ENCODE peak calls at places on chromosome 5, in five cellular contexts. One of them, this sample, is unnamed.

GRCh38 chr5:180283026-180283615 is 8.8 kb downstream of the MAPK9 start:
- DNase-seq in kidney: no peak
- DNase-seq in AG09309: no peak
- DNase-seq in bronchial epithelial cell: peak
- DNase-seq in colonic mucosa: no peak
- DNase-seq in this sample: no peak

GRCh38 chr5:125499969-125500368 is 753.5 kb upstream of the ZNF608 start:
- DNase-seq in kidney: no peak
- DNase-seq in bronchial epithelial cell: no peak
- DNase-seq in AG09309: no peak
- DNase-seq in colonic mucosa: no peak
- DNase-seq in this sample: no peak

GRCh38 chr5:138068742-138069375 is 15.0 kb upstream of the WNT8A start:
- DNase-seq in bronchial epithelial cell: peak
- DNase-seq in kidney: no peak
- DNase-seq in AG09309: peak
- DNase-seq in colonic mucosa: peak
- DNase-seq in this sample: peak

GRCh38 chr5:126624534-126624933 is 23.8 kb downstream of the PHAX start:
- DNase-seq in AG09309: peak
- DNase-seq in bronchial epithelial cell: peak
- DNase-seq in colonic mucosa: no peak
- DNase-seq in kidney: no peak
- DNase-seq in this sample: no peak

GRCh38 chr5:110055301-110055700 is 365.6 kb downstream of the MAN2A1 start:
- DNase-seq in AG09309: no peak
- DNase-seq in colonic mucosa: no peak
- DNase-seq in bronchial epithelial cell: no peak
- DNase-seq in kidney: no peak
- DNase-seq in this sample: no peak

GRCh38 chr5:56985941-56986630 is 34.2 kb upstream of the MIER3 start:
- DNase-seq in kidney: no peak
- DNase-seq in AG09309: no peak
- DNase-seq in bronchial epithelial cell: peak
- DNase-seq in colonic mucosa: no peak
- DNase-seq in this sample: no peak

GRCh38 chr5:94526708-94527107 is 91.7 kb downstream of the KIAA0825 start:
- DNase-seq in colonic mucosa: no peak
- DNase-seq in AG09309: no peak
- DNase-seq in bronchial epithelial cell: no peak
- DNase-seq in kidney: no peak
- DNase-seq in this sample: no peak

GRCh38 chr5:172358345-172358744 is 74.8 kb upstream of the UBTD2 start:
- DNase-seq in bronchial epithelial cell: no peak
- DNase-seq in AG09309: no peak
- DNase-seq in kidney: no peak
- DNase-seq in colonic mucosa: no peak
- DNase-seq in this sample: no peak

GRCh38 chr5:154523704-154524103 is 45.7 kb upstream of the HAND1 start:
- DNase-seq in kidney: no peak
- DNase-seq in colonic mucosa: no peak
- DNase-seq in bronchial epithelial cell: peak
- DNase-seq in AG09309: no peak
- DNase-seq in this sample: no peak

DNA sequence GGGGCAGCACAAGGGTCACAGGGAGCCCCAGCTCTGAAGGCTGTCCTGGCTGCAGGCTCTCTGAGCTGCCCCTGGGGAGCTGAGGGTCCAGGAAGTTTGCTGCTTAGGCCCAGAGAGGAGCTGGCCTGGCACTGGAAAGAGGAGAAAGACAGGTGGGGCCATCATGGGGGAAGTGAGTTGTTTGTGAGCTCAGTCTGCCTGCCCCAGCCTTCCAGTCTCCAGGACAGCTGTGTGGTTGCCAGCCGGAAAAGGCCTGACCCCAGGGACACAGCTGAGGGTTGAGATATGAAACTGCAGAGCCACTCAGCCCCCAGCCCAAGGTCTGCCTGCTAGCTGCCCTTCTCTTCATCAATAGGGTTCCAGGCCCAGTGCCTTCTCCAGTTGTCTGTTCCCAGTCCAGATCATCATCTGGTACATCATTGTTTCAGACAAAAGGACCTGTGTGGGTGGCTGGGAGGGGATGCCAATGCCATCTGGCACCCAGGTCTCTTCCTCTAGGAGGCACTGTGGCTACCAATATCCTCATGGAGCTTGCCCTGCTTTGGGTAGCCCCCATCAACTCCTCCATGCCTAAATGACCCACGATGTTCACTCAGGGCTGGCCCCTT is 4.2 kb upstream of the DDX41 start:
- DNase-seq in colonic mucosa: no peak
- DNase-seq in bronchial epithelial cell: no peak
- DNase-seq in kidney: peak
- DNase-seq in AG09309: no peak
- DNase-seq in this sample: no peak
- TF ChIP-seq CTCF in colonic mucosa: no peak
- TF ChIP-seq CTCF in bronchial epithelial cell: peak
- TF ChIP-seq CTCF in kidney: no peak
- TF ChIP-seq CTCF in AG09309: no peak
- TF ChIP-seq CTCF in this sample: peak

GRCh38 chr5:113056988-113057387 is 80.4 kb downstream of the DCP2 start:
- DNase-seq in bronchial epithelial cell: no peak
- DNase-seq in kidney: peak
- DNase-seq in colonic mucosa: no peak
- DNase-seq in AG09309: no peak
- DNase-seq in this sample: no peak

GRCh38 chr5:113058706-113059226 is 82.2 kb downstream of the DCP2 start:
- DNase-seq in kidney: no peak
- DNase-seq in colonic mucosa: no peak
- DNase-seq in AG09309: no peak
- DNase-seq in bronchial epithelial cell: no peak
- DNase-seq in this sample: no peak

GRCh38 chr5:113058269-113058668 is 81.7 kb downstream of the DCP2 start:
- DNase-seq in colonic mucosa: no peak
- DNase-seq in kidney: no peak
- DNase-seq in bronchial epithelial cell: no peak
- DNase-seq in AG09309: no peak
- DNase-seq in this sample: no peak

GRCh38 chr5:113059232-113059805 is 82.7 kb downstream of the DCP2 start:
- DNase-seq in colonic mucosa: no peak
- DNase-seq in AG09309: no peak
- DNase-seq in kidney: peak
- DNase-seq in bronchial epithelial cell: no peak
- DNase-seq in this sample: no peak

DNA sequence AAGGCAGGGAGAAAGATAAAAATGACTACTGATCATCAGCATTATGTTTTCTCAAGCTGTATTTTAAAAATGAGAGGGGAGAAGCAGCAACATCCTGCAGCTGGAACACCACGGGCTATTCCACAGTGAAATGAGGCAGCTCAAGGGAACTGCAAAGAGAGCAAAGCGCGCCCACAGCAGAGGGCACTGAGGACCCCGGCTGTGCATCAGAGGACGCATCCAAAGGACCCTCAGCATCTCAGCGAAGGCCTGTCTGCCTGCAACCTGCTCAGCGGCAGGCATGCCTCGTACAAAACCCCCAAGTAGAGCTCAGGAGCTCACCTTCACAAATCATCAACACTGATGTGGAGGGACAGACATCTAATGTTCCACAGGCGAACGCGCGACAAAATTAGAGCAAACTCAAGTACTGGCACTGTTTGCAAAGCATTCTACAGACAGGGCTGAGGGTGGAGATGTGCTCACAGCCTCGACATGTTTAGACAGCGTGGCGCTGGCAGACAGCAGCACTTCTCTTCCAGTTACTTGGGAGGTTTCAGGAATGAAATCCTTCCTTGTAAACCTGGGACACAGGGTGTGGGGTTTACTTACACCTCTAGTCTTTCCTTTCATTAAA is 80.9 kb downstream of the DCP2 start:
- DNase-seq in kidney: no peak
- DNase-seq in colonic mucosa: no peak
- DNase-seq in bronchial epithelial cell: no peak
- DNase-seq in AG09309: no peak
- DNase-seq in this sample: no peak
- TF ChIP-seq CTCF in kidney: no peak
- TF ChIP-seq CTCF in colonic mucosa: no peak
- TF ChIP-seq CTCF in bronchial epithelial cell: no peak
- TF ChIP-seq CTCF in AG09309: no peak
- TF ChIP-seq CTCF in this sample: no peak

GRCh38 chr5:83470920-83471404 is 582 bp upstream of the VCAN start:
- DNase-seq in colonic mucosa: no peak
- DNase-seq in AG09309: no peak
- DNase-seq in kidney: no peak
- DNase-seq in bronchial epithelial cell: no peak
- DNase-seq in this sample: no peak

GRCh38 chr5:83470516-83470915 is 1.0 kb upstream of the VCAN start:
- DNase-seq in AG09309: no peak
- DNase-seq in colonic mucosa: no peak
- DNase-seq in kidney: no peak
- DNase-seq in bronchial epithelial cell: no peak
- DNase-seq in this sample: no peak

GRCh38 chr5:83464261-83464660 is 7.3 kb upstream of the VCAN start:
- DNase-seq in AG09309: no peak
- DNase-seq in kidney: no peak
- DNase-seq in colonic mucosa: no peak
- DNase-seq in bronchial epithelial cell: no peak
- DNase-seq in this sample: no peak

GRCh38 chr5:83469075-83469474 is 2.5 kb upstream of the VCAN start:
- DNase-seq in bronchial epithelial cell: no peak
- DNase-seq in colonic mucosa: no peak
- DNase-seq in kidney: no peak
- DNase-seq in AG09309: no peak
- DNase-seq in this sample: no peak

DNA sequence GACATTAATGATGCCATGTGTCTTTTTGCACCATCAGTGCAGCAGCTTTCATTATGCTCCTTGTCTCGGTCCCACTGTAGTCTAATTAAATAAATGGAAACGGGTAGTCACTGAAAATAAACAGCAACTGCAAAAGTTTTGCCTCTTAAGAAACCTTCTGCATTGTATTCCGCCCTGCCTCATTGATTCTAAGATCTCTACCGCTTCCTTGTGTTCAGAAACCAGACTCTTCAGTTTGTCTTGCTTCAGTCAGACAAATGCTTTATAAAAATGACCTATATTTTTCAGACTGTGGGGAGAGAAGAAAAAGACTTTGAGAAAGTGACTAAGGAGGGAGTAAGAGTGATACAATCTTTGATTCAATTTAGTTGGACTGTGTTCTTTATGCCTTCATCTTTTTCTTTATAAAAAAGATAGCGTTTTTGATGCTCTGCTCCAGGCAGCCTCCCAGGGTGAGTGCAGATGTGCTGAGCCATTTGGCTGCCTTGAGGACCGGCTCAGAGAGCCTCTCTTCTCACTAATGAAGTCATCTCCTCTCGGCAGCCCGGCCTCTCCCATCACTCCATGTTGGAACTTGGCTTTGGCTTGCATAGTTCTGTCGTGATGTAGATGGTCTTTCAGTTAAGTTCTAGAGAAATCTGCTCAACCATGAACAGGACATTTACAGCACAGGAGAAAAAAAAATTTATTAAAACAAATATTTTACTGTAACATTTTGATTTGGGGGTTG is 4.1 kb upstream of the VCAN start:
- DNase-seq in bronchial epithelial cell: no peak
- DNase-seq in colonic mucosa: no peak
- DNase-seq in kidney: peak
- DNase-seq in AG09309: peak
- DNase-seq in this sample: no peak
- TF ChIP-seq CTCF in bronchial epithelial cell: no peak
- TF ChIP-seq CTCF in colonic mucosa: no peak
- TF ChIP-seq CTCF in kidney: no peak
- TF ChIP-seq CTCF in AG09309: peak
- TF ChIP-seq CTCF in this sample: peak

GRCh38 chr5:14581333-14581890 is at the start of gene OTULINL:
- DNase-seq in bronchial epithelial cell: no peak
- DNase-seq in colonic mucosa: peak
- DNase-seq in kidney: peak
- DNase-seq in AG09309: no peak
- DNase-seq in this sample: peak

GRCh38 chr5:14580037-14581034 is 1.3 kb upstream of the OTULINL start:
- DNase-seq in AG09309: peak
- DNase-seq in kidney: no peak
- DNase-seq in colonic mucosa: peak
- DNase-seq in bronchial epithelial cell: no peak
- DNase-seq in this sample: no peak

GRCh38 chr5:14584848-14585247 is 3.3 kb downstream of the OTULINL start:
- DNase-seq in bronchial epithelial cell: no peak
- DNase-seq in kidney: no peak
- DNase-seq in AG09309: no peak
- DNase-seq in colonic mucosa: no peak
- DNase-seq in this sample: no peak

GRCh38 chr5:14581891-14582796 is 552 bp downstream of the OTULINL start:
- DNase-seq in kidney: peak
- DNase-seq in bronchial epithelial cell: peak
- DNase-seq in AG09309: no peak
- DNase-seq in colonic mucosa: peak
- DNase-seq in this sample: no peak

DNA sequence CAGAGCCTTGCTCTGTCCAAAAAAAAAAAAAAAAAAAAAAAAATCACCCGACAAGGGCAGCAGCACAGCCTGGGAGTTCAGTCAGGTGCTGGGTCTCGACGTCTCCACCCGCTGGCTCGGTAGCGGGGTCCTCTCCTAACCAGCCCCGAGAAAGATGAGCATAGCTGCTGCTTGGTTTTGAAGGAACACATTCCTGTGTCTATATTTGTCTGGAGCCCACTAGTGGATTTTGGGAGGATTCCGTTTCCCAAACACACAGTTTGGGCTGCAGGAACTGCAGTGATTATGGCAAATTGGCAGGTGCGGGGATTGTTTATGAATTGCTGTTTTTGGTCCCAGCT is 1.2 kb downstream of the OTULINL start:
- DNase-seq in AG09309: no peak
- DNase-seq in bronchial epithelial cell: no peak
- DNase-seq in kidney: no peak
- DNase-seq in colonic mucosa: no peak
- DNase-seq in this sample: no peak
- TF ChIP-seq CTCF in AG09309: no peak
- TF ChIP-seq CTCF in bronchial epithelial cell: no peak
- TF ChIP-seq CTCF in kidney: no peak
- TF ChIP-seq CTCF in colonic mucosa: no peak
- TF ChIP-seq CTCF in this sample: peak

DNA sequence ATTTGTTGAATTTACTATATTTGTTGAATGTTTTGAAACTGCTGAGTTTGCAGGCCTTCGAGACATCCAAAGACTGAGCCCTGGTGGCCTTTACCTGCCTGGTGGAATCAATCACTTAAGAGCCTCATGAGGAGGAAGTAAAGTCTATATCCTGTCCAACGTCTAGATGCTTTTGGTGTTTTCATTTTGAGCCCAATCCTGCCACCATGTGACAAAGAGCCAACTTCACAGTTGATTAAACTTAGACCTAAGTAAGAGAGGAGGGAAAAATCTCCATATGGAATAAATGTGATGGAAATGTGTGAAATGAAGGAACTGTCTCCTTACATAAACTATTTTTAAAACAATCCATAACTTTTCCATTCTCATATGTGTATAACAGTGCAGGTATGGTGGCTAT is 220.1 kb downstream of the PRR16 start:
- DNase-seq in kidney: no peak
- DNase-seq in colonic mucosa: no peak
- DNase-seq in AG09309: no peak
- DNase-seq in bronchial epithelial cell: peak
- DNase-seq in this sample: no peak
- TF ChIP-seq CTCF in kidney: no peak
- TF ChIP-seq CTCF in colonic mucosa: no peak
- TF ChIP-seq CTCF in AG09309: no peak
- TF ChIP-seq CTCF in bronchial epithelial cell: peak
- TF ChIP-seq CTCF in this sample: no peak

This sample was measured in D721Med.